ENCODE peak calls at places on chromosomes 11 and 22, in four cellular contexts. One of them, this sample, is unnamed.

GRCh38 chr11:69984457-69985261 is 93.5 kb upstream of the ANO1 start:
- DNase-seq in MM.1S: peak
- DNase-seq in AG04450: no peak
- DNase-seq in fibroblast of lung: no peak
- DNase-seq in this sample: no peak

GRCh38 chr11:129410561-129410960 is 34.9 kb downstream of the BARX2 start:
- DNase-seq in fibroblast of lung: no peak
- DNase-seq in MM.1S: no peak
- DNase-seq in AG04450: no peak
- DNase-seq in this sample: no peak

GRCh38 chr11:62806611-62807121 is 1.4 kb upstream of the NXF1 start:
- DNase-seq in AG04450: no peak
- DNase-seq in fibroblast of lung: peak
- DNase-seq in MM.1S: peak
- DNase-seq in this sample: no peak

GRCh38 chr11:65398362-65398910 is 12.0 kb downstream of the FRMD8 start:
- DNase-seq in fibroblast of lung: no peak
- DNase-seq in AG04450: no peak
- DNase-seq in MM.1S: no peak
- DNase-seq in this sample: no peak

GRCh38 chr11:113193077-113193476 is 121.3 kb upstream of the TTC12 start:
- DNase-seq in fibroblast of lung: no peak
- DNase-seq in MM.1S: no peak
- DNase-seq in AG04450: no peak
- DNase-seq in this sample: no peak

GRCh38 chr11:102793677-102794290 is 4.2 kb downstream of the MMP1 start:
- DNase-seq in fibroblast of lung: no peak
- DNase-seq in MM.1S: no peak
- DNase-seq in AG04450: no peak
- DNase-seq in this sample: no peak

GRCh38 chr11:61083601-61084147 is 18.6 kb upstream of the CD5 start:
- DNase-seq in AG04450: no peak
- DNase-seq in MM.1S: no peak
- DNase-seq in fibroblast of lung: no peak
- DNase-seq in this sample: no peak

GRCh38 chr11:67996622-67997459 is 7.1 kb downstream of the UNC93B1 start:
- DNase-seq in MM.1S: peak
- DNase-seq in fibroblast of lung: peak
- DNase-seq in AG04450: no peak
- DNase-seq in this sample: no peak

GRCh38 chr11:110134120-110134519 is 40.9 kb downstream of the ZC3H12C start:
- DNase-seq in MM.1S: no peak
- DNase-seq in AG04450: no peak
- DNase-seq in fibroblast of lung: no peak
- DNase-seq in this sample: peak

GRCh38 chr22:29994027-29994715 is 86.1 kb upstream of the HORMAD2 start:
- DNase-seq in fibroblast of lung: peak
- DNase-seq in MM.1S: no peak
- DNase-seq in AG04450: no peak
- DNase-seq in this sample: peak

GRCh38 chr11:61922539-61922938 is 5.2 kb upstream of the RAB3IL1 start:
- DNase-seq in MM.1S: no peak
- DNase-seq in AG04450: peak
- DNase-seq in fibroblast of lung: peak
- DNase-seq in this sample: no peak

GRCh38 chr22:37983860-37984791 is at the start of gene SOX10:
- DNase-seq in AG04450: no peak
- DNase-seq in fibroblast of lung: no peak
- DNase-seq in MM.1S: no peak
- DNase-seq in this sample: no peak

GRCh38 chr22:30423296-30423958 is 2.1 kb upstream of the MTFP1 start:
- DNase-seq in MM.1S: peak
- DNase-seq in AG04450: no peak
- DNase-seq in fibroblast of lung: no peak
- DNase-seq in this sample: no peak

GRCh38 chr22:29697853-29698598 is 21.8 kb upstream of the CABP7 start:
- DNase-seq in AG04450: no peak
- DNase-seq in MM.1S: no peak
- DNase-seq in fibroblast of lung: no peak
- DNase-seq in this sample: no peak

GRCh38 chr11:130190371-130190881 is 30.8 kb downstream of the ST14 start:
- DNase-seq in AG04450: no peak
- DNase-seq in MM.1S: no peak
- DNase-seq in fibroblast of lung: no peak
- DNase-seq in this sample: no peak

GRCh38 chr11:57131080-57131790 is 50.5 kb upstream of the LRRC55 start:
- DNase-seq in fibroblast of lung: peak
- DNase-seq in AG04450: no peak
- DNase-seq in MM.1S: no peak
- DNase-seq in this sample: no peak

GRCh38 chr11:1285876-1286275 is 23.6 kb downstream of the TOLLIP start:
- DNase-seq in AG04450: no peak
- DNase-seq in fibroblast of lung: no peak
- DNase-seq in MM.1S: no peak
- DNase-seq in this sample: no peak

GRCh38 chr22:33035276-33035863 is 22.8 kb downstream of the SYN3 start:
- DNase-seq in fibroblast of lung: no peak
- DNase-seq in AG04450: no peak
- DNase-seq in MM.1S: no peak
- DNase-seq in this sample: no peak

GRCh38 chr11:94895971-94896370 is 77.4 kb downstream of the CWC15 start:
- DNase-seq in fibroblast of lung: peak
- DNase-seq in MM.1S: no peak
- DNase-seq in AG04450: no peak
- DNase-seq in this sample: no peak

GRCh38 chr11:47980907-47981621 is 705 bp downstream of the PTPRJ start:
- DNase-seq in MM.1S: peak
- DNase-seq in AG04450: no peak
- DNase-seq in fibroblast of lung: peak
- DNase-seq in this sample: no peak

GRCh38 chr22:44399906-44400762 is 87.4 kb upstream of the SHISAL1 start:
- DNase-seq in AG04450: no peak
- DNase-seq in MM.1S: no peak
- DNase-seq in fibroblast of lung: no peak
- DNase-seq in this sample: no peak

GRCh38 chr11:35247428-35247827 is 108.5 kb downstream of the CD44 start:
- DNase-seq in fibroblast of lung: no peak
- DNase-seq in AG04450: no peak
- DNase-seq in MM.1S: no peak
- DNase-seq in this sample: no peak

GRCh38 chr11:131710511-131710910 is 340.1 kb downstream of the NTM start:
- DNase-seq in MM.1S: no peak
- DNase-seq in fibroblast of lung: no peak
- DNase-seq in AG04450: no peak
- DNase-seq in this sample: no peak

GRCh38 chr11:15903246-15903645 is 453.1 kb downstream of the SOX6 start:
- DNase-seq in fibroblast of lung: no peak
- DNase-seq in MM.1S: no peak
- DNase-seq in AG04450: no peak
- DNase-seq in this sample: no peak

GRCh38 chr22:44225091-44225689 is 44.5 kb downstream of the PARVG start:
- DNase-seq in MM.1S: no peak
- DNase-seq in fibroblast of lung: no peak
- DNase-seq in AG04450: no peak
- DNase-seq in this sample: no peak

GRCh38 chr11:78532991-78533861 is 41.4 kb downstream of the NARS2 start:
- DNase-seq in AG04450: no peak
- DNase-seq in MM.1S: peak
- DNase-seq in fibroblast of lung: no peak
- DNase-seq in this sample: no peak

GRCh38 chr11:117010808-117011540 is 87.3 kb downstream of the SIK3 start:
- DNase-seq in MM.1S: no peak
- DNase-seq in fibroblast of lung: peak
- DNase-seq in AG04450: peak
- DNase-seq in this sample: peak

GRCh38 chr22:42909363-42910058 is 52.4 kb upstream of the ARFGAP3 start:
- DNase-seq in MM.1S: no peak
- DNase-seq in fibroblast of lung: no peak
- DNase-seq in AG04450: no peak
- DNase-seq in this sample: no peak

GRCh38 chr22:42907404-42908081 is 50.5 kb upstream of the ARFGAP3 start:
- DNase-seq in MM.1S: no peak
- DNase-seq in fibroblast of lung: no peak
- DNase-seq in AG04450: no peak
- DNase-seq in this sample: no peak

GRCh38 chr22:42910221-42910942 is 53.3 kb upstream of the ARFGAP3 start:
- DNase-seq in AG04450: no peak
- DNase-seq in fibroblast of lung: no peak
- DNase-seq in MM.1S: no peak
- DNase-seq in this sample: no peak

GRCh38 chr22:42906605-42907338 is 49.7 kb upstream of the ARFGAP3 start:
- DNase-seq in MM.1S: no peak
- DNase-seq in fibroblast of lung: peak
- DNase-seq in AG04450: no peak
- DNase-seq in this sample: no peak

DNA sequence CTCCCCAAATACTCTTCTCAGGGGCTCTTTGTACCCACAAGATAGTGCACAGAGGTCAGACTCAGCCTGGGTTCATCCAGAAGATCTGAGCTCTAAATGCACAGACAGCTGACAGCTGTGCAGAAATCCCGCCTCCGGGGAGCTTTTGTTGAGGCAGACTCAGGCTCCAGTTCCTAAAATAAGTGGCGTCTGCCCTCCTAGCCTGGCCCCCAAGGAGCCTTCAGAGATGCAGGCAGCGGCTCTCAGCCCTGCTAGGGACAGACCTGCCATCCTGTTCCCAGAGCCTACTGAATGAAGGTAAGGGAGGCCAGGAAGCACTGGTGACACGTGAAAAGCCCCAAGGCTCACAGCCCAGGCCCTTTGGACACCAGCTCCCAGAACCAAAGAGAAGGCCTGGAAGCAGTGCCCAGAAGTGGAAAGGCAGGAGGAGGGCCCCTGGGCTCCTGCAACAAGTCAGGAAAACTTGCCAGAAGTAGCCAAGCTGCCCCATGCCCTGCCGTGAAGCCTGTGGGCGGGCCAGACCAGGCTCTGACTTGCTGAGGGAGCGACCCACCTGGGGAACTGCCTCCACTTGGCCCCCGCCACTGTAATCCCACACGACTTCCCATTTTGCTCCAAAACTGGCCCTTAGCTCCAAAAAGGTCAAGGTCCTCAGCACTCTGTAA is 51.1 kb upstream of the ARFGAP3 start:
- DNase-seq in fibroblast of lung: no peak
- DNase-seq in AG04450: no peak
- DNase-seq in MM.1S: no peak
- DNase-seq in this sample: no peak
- TF ChIP-seq CTCF in fibroblast of lung: no peak
- TF ChIP-seq CTCF in AG04450: no peak
- TF ChIP-seq CTCF in MM.1S: no peak
- TF ChIP-seq CTCF in this sample: no peak

DNA sequence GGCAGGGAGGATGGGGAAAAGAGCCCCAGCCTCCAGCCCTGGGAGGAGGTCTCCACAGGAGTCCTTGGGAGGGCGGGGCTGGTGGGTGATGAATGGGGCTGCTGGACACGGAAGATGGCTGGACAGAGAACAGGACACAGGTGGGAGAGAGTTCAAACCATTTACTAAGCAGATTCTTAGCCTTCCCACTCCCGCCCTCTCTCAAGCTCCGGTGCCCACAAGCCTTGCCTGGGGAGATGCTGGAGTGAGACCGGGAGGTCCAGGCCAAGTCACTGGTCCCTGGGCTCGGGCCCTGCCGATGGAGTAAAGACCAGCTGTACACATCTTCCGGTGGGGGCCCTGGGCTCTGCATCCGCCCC is 1.4 kb downstream of the CLDN5 start:
- DNase-seq in AG04450: no peak
- DNase-seq in fibroblast of lung: no peak
- DNase-seq in MM.1S: no peak
- DNase-seq in this sample: no peak
- H3K4me3 ChIP-seq in AG04450: peak
- H3K4me3 ChIP-seq in fibroblast of lung: no peak
- H3K4me3 ChIP-seq in MM.1S: no peak
- H3K4me3 ChIP-seq in this sample: no peak

DNA sequence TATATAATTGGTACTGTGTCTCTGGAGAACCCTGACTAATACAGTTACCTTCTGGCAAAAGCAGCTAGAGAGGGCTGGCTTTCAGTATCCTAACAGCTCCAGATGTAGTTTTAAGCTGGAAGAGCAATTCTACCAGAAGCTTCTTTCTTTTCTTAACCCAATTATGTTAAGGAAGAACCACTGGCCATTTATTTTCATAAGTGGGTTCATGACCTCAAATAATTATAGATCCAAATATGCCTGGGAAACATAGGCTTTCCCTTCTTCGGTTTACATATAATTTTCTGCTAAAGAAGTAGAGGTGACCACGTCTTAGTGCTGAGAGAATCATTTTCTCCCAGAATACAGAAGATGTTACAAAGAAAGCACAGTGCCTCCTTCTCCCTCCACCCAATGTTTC is 181.9 kb downstream of the KIF18A start:
- DNase-seq in fibroblast of lung: peak
- DNase-seq in MM.1S: no peak
- DNase-seq in AG04450: no peak
- DNase-seq in this sample: no peak
- TF ChIP-seq CTCF in fibroblast of lung: no peak
- TF ChIP-seq CTCF in MM.1S: no peak
- TF ChIP-seq CTCF in AG04450: no peak
- TF ChIP-seq CTCF in this sample: no peak

GRCh38 chr11:103994111-103994510 is 42.3 kb upstream of the DDI1 start:
- DNase-seq in fibroblast of lung: no peak
- DNase-seq in MM.1S: no peak
- DNase-seq in AG04450: no peak
- DNase-seq in this sample: no peak

GRCh38 chr11:103993502-103993901 is 42.9 kb upstream of the DDI1 start:
- DNase-seq in MM.1S: no peak
- DNase-seq in fibroblast of lung: no peak
- DNase-seq in AG04450: peak
- DNase-seq in this sample: no peak

GRCh38 chr11:103998826-103999390 is 37.5 kb upstream of the DDI1 start:
- DNase-seq in fibroblast of lung: no peak
- DNase-seq in AG04450: no peak
- DNase-seq in MM.1S: no peak
- DNase-seq in this sample: no peak

GRCh38 chr11:103995896-103996295 is 40.5 kb upstream of the DDI1 start:
- DNase-seq in AG04450: no peak
- DNase-seq in fibroblast of lung: no peak
- DNase-seq in MM.1S: no peak
- DNase-seq in this sample: no peak

GRCh38 chr11:103997082-103997481 is 39.4 kb upstream of the DDI1 start:
- DNase-seq in fibroblast of lung: no peak
- DNase-seq in MM.1S: no peak
- DNase-seq in AG04450: no peak
- DNase-seq in this sample: no peak
- H3K4me3 ChIP-seq in fibroblast of lung: no peak
- H3K4me3 ChIP-seq in MM.1S: no peak
- H3K4me3 ChIP-seq in AG04450: no peak
- H3K4me3 ChIP-seq in this sample: no peak

This sample was measured in retinal pigment epithelial cell.